ENCODE peak calls at places on chromosome 20, in four cellular contexts. R is GM12878, Z is PC-3, S is fibroblast of lung. F is an unnamed sample.

GRCh38 chr20:17841751-17842191 is 126.8 kb downstream of the SNX5 start:
- DNase-seq in Z (no peak), R (no peak), S (peak; percentile 72), F (no peak)

GRCh38 chr20:62455929-62456328 is 19.9 kb downstream of the GATA5 start:
- DNase-seq in S (no peak), R (no peak), Z (no peak), F (no peak)

GRCh38 chr20:6768228-6769185 is 1.0 kb downstream of the BMP2 start:
- DNase-seq in R (no peak), Z (no peak), S (peak; percentile 46), F (peak; percentile 50)

GRCh38 chr20:23048283-23049200 is 930 bp downstream of the THBD start:
- DNase-seq in R (no peak), Z (peak; percentile 55), S (peak; percentile 22), F (peak; percentile 39)

GRCh38 chr20:2900845-2901592 is 27.7 kb downstream of the PTPRA start:
- DNase-seq in Z (no peak), R (peak; percentile 24), S (no peak), F (no peak)

GRCh38 chr20:38171301-38172010 is 6.4 kb upstream of the TGM2 start:
- DNase-seq in R (no peak), S (no peak), Z (no peak), F (no peak)

GRCh38 chr20:36043447-36043846 is 75.1 kb downstream of the CNBD2 start:
- DNase-seq in R (no peak), Z (peak; percentile 33), S (no peak), F (no peak)

GRCh38 chr20:1810926-1811620 is 84.1 kb upstream of the SIRPA start:
- DNase-seq in Z (no peak), R (no peak), S (peak; percentile 63), F (peak; percentile 57)

GRCh38 chr20:12414446-12415274 is 497.0 kb downstream of the BTBD3 start:
- DNase-seq in R (no peak), S (no peak), Z (peak; percentile 87), F (no peak)

GRCh38 chr20:48456361-48457184 is 371.2 kb downstream of the PREX1 start:
- DNase-seq in S (no peak), R (peak; percentile 37), Z (no peak), F (no peak)

GRCh38 chr20:37328149-37328945 is 17.6 kb upstream of the SRC start:
- DNase-seq in S (no peak), Z (no peak), R (no peak), F (no peak)

GRCh38 chr20:47392015-47392720 is 35.7 kb upstream of the ZMYND8 start:
- DNase-seq in S (peak; percentile 93), Z (peak; percentile 99), R (no peak), F (peak; percentile 97)

GRCh38 chr20:63070301-63070625 is 63.5 kb upstream of the BHLHE23 start:
- DNase-seq in S (no peak), R (no peak), Z (no peak), F (no peak)

GRCh38 chr20:41135187-41135887 is 2.0 kb upstream of the PLCG1 start:
- DNase-seq in R (no peak), S (no peak), Z (peak; percentile 70), F (peak; percentile 37)

GRCh38 chr20:49985617-49986016 is 2.8 kb downstream of the SNAI1 start:
- DNase-seq in R (no peak), S (no peak), Z (no peak), F (no peak)

GRCh38 chr20:50003253-50003656 is 20.5 kb downstream of the SNAI1 start:
- DNase-seq in S (peak; percentile 91), Z (no peak), R (no peak), F (peak; percentile 71)

GRCh38 chr20:19786311-19786710 is 28.3 kb downstream of the RIN2 start:
- DNase-seq in S (peak; percentile 98), R (no peak), Z (peak; percentile 75), F (peak; percentile 89)

GRCh38 chr20:49685809-49686208 is 27.9 kb downstream of the B4GALT5 start:
- DNase-seq in R (no peak), S (peak; percentile 75), Z (peak; percentile 49), F (no peak)

GRCh38 chr20:48298851-48299484 is 513.7 kb upstream of the SULF2 start:
- DNase-seq in Z (peak; percentile 97), S (peak; percentile 90), R (no peak), F (peak; percentile 86)

GRCh38 chr20:64232794-64233193 is 22.8 kb upstream of the PCMTD2 start:
- DNase-seq in R (no peak), Z (peak; percentile 20), S (no peak), F (no peak)

GRCh38 chr20:59458645-59459044 is 145.7 kb upstream of the PHACTR3 start:
- DNase-seq in S (no peak), Z (no peak), R (no peak), F (no peak)

GRCh38 chr20:17562804-17563305 is 7.0 kb upstream of the DSTN start:
- DNase-seq in Z (peak; percentile 31), R (no peak), S (peak; percentile 95), F (peak; percentile 77)

GRCh38 chr20:10982692-10983091 is 308.9 kb upstream of the JAG1 start:
- DNase-seq in S (peak; percentile 94), R (no peak), Z (peak; percentile 72), F (peak; percentile 79)

GRCh38 chr20:56175884-56176283 is 72.6 kb upstream of the MC3R start:
- DNase-seq in R (no peak), Z (no peak), S (no peak), F (no peak)

GRCh38 chr20:199996-200395 is 10.5 kb upstream of the DEFB128 start:
- DNase-seq in Z (no peak), S (peak; percentile 7), R (no peak), F (peak; percentile 80)

GRCh38 chr20:49395183-49395582 is 87.3 kb downstream of the KCNB1 start:
- DNase-seq in S (no peak), R (no peak), Z (no peak), F (no peak)

GRCh38 chr20:53866787-53867740 is 203.3 kb downstream of the BCAS1 start:
- DNase-seq in R (peak; percentile 86), S (no peak), Z (peak; percentile 55), F (no peak)

GRCh38 chr20:58700823-58701222 is 8.2 kb downstream of the NPEPL1 start:
- DNase-seq in S (no peak), Z (no peak), R (no peak), F (no peak)

GRCh38 chr20:22880277-22880676 is 154.8 kb upstream of the SSTR4 start:
- DNase-seq in R (no peak), Z (no peak), S (no peak), F (no peak)

GRCh38 chr20:41615110-41615509 is 3.1 kb downstream of the CHD6 start:
- DNase-seq in Z (no peak), R (no peak), S (peak; percentile 17), F (no peak)

GRCh38 chr20:60986757-60987156 is 265.3 kb upstream of the CDH4 start:
- DNase-seq in Z (no peak), S (no peak), R (no peak), F (no peak)

GRCh38 chr20:51531141-51531710 is 11.3 kb downstream of the NFATC2 start:
- DNase-seq in S (peak; percentile 53), Z (peak; percentile 98), R (no peak), F (peak; percentile 96)

GRCh38 chr20:16514145-16514544 is 59.1 kb downstream of the KIF16B start:
- DNase-seq in Z (no peak), S (no peak), R (no peak), F (no peak)

GRCh38 chr20:19104186-19104585 is 108.3 kb upstream of the SLC24A3 start:
- DNase-seq in S (no peak), R (no peak), Z (no peak), F (no peak)

GRCh38 chr20:50425076-50425475 is 85.1 kb upstream of the PTPN1 start:
- DNase-seq in Z (no peak), S (no peak), R (no peak), F (no peak)

GRCh38 chr20:63493563-63494020 is 5.3 kb downstream of the EEF1A2 start:
- DNase-seq in R (no peak), S (no peak), Z (no peak), F (no peak)

GRCh38 chr20:24616258-24617079 is 147.0 kb downstream of the SYNDIG1 start:
- DNase-seq in R (no peak), S (no peak), Z (no peak), F (no peak)

DNA sequence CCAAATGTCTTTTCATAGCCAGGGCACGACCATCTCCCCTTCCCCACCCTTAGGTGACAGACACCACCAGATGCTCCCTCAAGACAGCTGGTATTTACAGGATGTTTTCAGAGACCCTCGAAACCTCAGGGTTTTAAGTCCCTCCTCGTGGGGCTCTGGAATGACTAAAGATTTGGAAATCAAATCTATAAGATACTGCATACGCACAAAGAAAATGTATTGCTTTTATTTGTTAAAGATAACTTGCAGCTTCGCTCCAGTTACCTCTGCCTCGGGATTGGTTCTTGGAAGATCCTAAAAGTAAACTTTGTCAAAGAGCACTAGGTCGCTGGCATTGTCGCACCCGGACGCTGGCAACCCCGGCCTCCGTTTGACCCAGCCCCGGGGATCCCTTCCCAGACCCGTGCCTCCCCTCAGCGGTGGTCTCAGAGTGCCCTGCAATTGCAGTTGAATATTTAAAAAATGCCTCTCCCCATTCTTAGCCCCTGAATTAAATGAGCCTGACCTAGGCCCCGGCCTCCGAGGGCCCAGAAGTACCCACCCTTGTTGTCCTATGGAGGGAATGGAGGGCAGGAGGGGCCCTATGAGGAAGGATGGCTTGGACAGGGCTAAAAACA is 7.1 kb downstream of the PAX1 start:
- DNase-seq in R (no peak), Z (no peak), S (no peak), F (no peak)
- TF ChIP-seq EZH2 in R (no peak), Z (no peak), S (no peak), F (no peak)

GRCh38 chr20:46252352-46253091 is 55.8 kb downstream of the CDH22 start:
- DNase-seq in Z (no peak), R (no peak), S (no peak), F (no peak)

GRCh38 chr20:46250772-46251171 is 57.5 kb downstream of the CDH22 start:
- DNase-seq in S (no peak), Z (no peak), R (no peak), F (no peak)

GRCh38 chr20:46249671-46250070 is 58.6 kb downstream of the CDH22 start:
- DNase-seq in Z (no peak), R (no peak), S (no peak), F (no peak)

GRCh38 chr20:46253391-46253790 is 54.9 kb downstream of the CDH22 start:
- DNase-seq in Z (peak; percentile 58), S (no peak), R (no peak), F (no peak)

GRCh38 chr20:46251211-46251673 is 57.1 kb downstream of the CDH22 start:
- DNase-seq in Z (no peak), S (no peak), R (no peak), F (no peak)
- TF ChIP-seq EZH2 in Z (no peak), S (no peak), R (no peak), F (no peak)

DNA sequence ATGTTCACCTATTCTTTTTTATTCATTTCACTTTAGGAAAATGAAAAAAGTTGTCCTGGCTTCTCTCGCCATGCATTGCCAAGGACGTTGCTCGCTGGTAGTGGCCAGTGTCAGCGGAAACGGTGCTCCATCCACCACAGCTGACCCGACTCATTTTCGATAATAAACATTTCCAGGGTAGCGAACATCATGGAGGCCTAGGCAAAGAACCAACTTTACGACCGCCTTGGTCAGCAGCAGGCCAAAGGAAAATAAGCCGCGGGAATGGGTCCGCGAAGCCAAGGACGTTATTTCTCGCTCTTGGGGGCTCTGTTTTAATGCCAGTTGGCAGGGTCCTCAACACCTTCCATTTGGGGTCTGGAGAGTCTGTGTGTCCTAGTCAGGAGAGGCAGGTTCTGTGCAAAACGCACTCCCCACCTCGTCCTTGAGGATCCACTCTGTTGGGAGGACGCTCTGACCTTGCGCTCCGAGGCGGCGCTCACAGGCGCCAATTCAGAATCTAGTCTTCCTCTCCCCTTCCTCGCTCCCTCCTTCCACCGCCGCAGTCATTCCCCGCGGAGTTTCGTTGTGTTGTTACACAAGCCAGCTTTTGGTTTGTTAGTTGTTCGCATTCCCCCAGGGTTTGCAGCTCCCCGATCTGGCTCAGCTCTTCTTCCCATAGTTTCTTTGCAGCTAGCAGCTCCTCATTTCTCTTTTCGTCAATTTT is 4.1 kb upstream of the PAX1 start:
- DNase-seq in Z (no peak), S (no peak), R (no peak), F (no peak)
- TF ChIP-seq EZH2 in Z (no peak), S (no peak), R (no peak), F (peak; percentile 71)

GRCh38 chr20:21090112-21090737 is 15.9 kb downstream of the LINC00237 start:
- DNase-seq in S (no peak), R (no peak), Z (no peak), F (no peak)
- TF ChIP-seq EZH2 in S (no peak), R (no peak), Z (no peak), F (no peak)

F was measured in mammary epithelial cell.